ENCODE peak calls at places on chromosome 11, in nine cellular contexts. U is fibroblast of the aortic adventitia; P is CD8-positive, alpha-beta memory T cell; W is T-helper 22 cell; X is colonic mucosa; M is aorta; Q is foreskin fibroblast; T is A172; L is C1 segment of cervical spinal cord. Y is an unnamed sample.

GRCh38 chr11:118939948-118940598 is 14.3 kb upstream of the BCL9L start:
- DNase-seq in U (no peak), P (no peak), W (no peak), X (no peak), M (no peak), Q (no peak), T (no peak), L (no peak), Y (no peak)

GRCh38 chr11:74011360-74012071 is 2.6 kb upstream of the UCP3 start:
- DNase-seq in U (peak; percentile 29), P (no peak), W (peak; percentile 23), X (no peak), M (no peak), Q (peak; percentile 37), T (no peak), L (no peak), Y (no peak)

GRCh38 chr11:12131943-12132789 is 21.8 kb downstream of the MICAL2 start:
- DNase-seq in U (no peak), P (no peak), W (no peak), X (no peak), M (no peak), Q (no peak), T (no peak), L (no peak), Y (no peak)

GRCh38 chr11:63710476-63711217 is 29.3 kb downstream of the RTN3 start:
- DNase-seq in U (peak; percentile 93), P (no peak), W (no peak), X (peak; percentile 23), M (no peak), Q (peak; percentile 72), T (peak; percentile 70), L (no peak), Y (no peak)

GRCh38 chr11:74778581-74778980 is 29.9 kb downstream of the RNF169 start:
- DNase-seq in U (no peak), P (no peak), W (no peak), X (no peak), M (no peak), Q (no peak), T (no peak), L (no peak), Y (no peak)

GRCh38 chr11:60959445-60959844 is 7.5 kb upstream of the SLC15A3 start:
- DNase-seq in U (no peak), P (no peak), W (no peak), X (no peak), M (no peak), Q (peak; percentile 73), T (no peak), L (no peak), Y (no peak)

GRCh38 chr11:13663631-13664071 is 4.8 kb upstream of the FAR1 start:
- DNase-seq in U (peak; percentile 73), P (no peak), W (no peak), X (peak; percentile 53), M (no peak), Q (peak; percentile 67), T (peak; percentile 82), L (no peak), Y (no peak)

GRCh38 chr11:17443423-17443822 is 33.2 kb downstream of the ABCC8 start:
- DNase-seq in U (no peak), P (no peak), W (no peak), X (no peak), M (no peak), Q (peak; percentile 21), T (no peak), L (no peak), Y (no peak)

GRCh38 chr11:15206791-15207190 is 92.1 kb downstream of the INSC start:
- DNase-seq in U (no peak), P (no peak), W (no peak), X (no peak), M (no peak), Q (peak; percentile 40), T (no peak), L (no peak), Y (no peak)

GRCh38 chr11:16632295-16633200 is 105.9 kb upstream of the C11orf58 start:
- DNase-seq in U (no peak), P (no peak), W (no peak), X (no peak), M (peak; percentile 41), Q (no peak), T (peak; percentile 43), L (no peak), Y (no peak)

GRCh38 chr11:113507341-113507740 is 32.1 kb upstream of the DRD2 start:
- DNase-seq in U (no peak), P (no peak), W (no peak), X (no peak), M (no peak), Q (no peak), T (no peak), L (no peak), Y (no peak)

GRCh38 chr11:122120096-122120495 is 4.1 kb upstream of the BLID start:
- DNase-seq in U (no peak), P (no peak), W (no peak), X (no peak), M (no peak), Q (peak; percentile 36), T (no peak), L (no peak), Y (no peak)

GRCh38 chr11:70364745-70365535 is 33.4 kb upstream of the CTTN start:
- DNase-seq in U (no peak), P (peak; percentile 32), W (peak; percentile 2), X (no peak), M (no peak), Q (no peak), T (no peak), L (no peak), Y (no peak)

GRCh38 chr11:123187221-123187620 is 7.8 kb downstream of the CLMP start:
- DNase-seq in U (peak; percentile 39), P (no peak), W (no peak), X (no peak), M (no peak), Q (no peak), T (no peak), L (no peak), Y (no peak)

GRCh38 chr11:17570034-17570433 is 23.0 kb downstream of the OTOG start:
- DNase-seq in U (no peak), P (no peak), W (no peak), X (no peak), M (no peak), Q (no peak), T (no peak), L (no peak), Y (peak; percentile 49)

GRCh38 chr11:134541355-134541754 is 129.3 kb upstream of the B3GAT1 start:
- DNase-seq in U (no peak), P (no peak), W (no peak), X (no peak), M (peak; percentile 65), Q (no peak), T (no peak), L (no peak), Y (no peak)

GRCh38 chr11:10309163-10310093 is 4.6 kb downstream of the ADM start:
- DNase-seq in U (peak; percentile 92), P (no peak), W (no peak), X (peak; percentile 78), M (peak; percentile 87), Q (peak; percentile 79), T (peak; percentile 84), L (no peak), Y (no peak)

GRCh38 chr11:80103149-80103859 is 662.5 kb upstream of the TENM4 start:
- DNase-seq in U (peak; percentile 75), P (no peak), W (no peak), X (no peak), M (no peak), Q (peak; percentile 90), T (peak; percentile 96), L (no peak), Y (no peak)

GRCh38 chr11:8612522-8612921 is 18.5 kb upstream of the STK33 start:
- DNase-seq in U (no peak), P (no peak), W (no peak), X (no peak), M (no peak), Q (no peak), T (no peak), L (no peak), Y (no peak)

GRCh38 chr11:78801161-78801884 is 226.7 kb upstream of the NARS2 start:
- DNase-seq in U (peak; percentile 97), P (no peak), W (no peak), X (peak; percentile 50), M (no peak), Q (peak; percentile 95), T (no peak), L (no peak), Y (no peak)

GRCh38 chr11:115613986-115614625 is 109.9 kb upstream of the CADM1 start:
- DNase-seq in U (no peak), P (no peak), W (no peak), X (no peak), M (no peak), Q (peak; percentile 77), T (peak; percentile 47), L (no peak), Y (no peak)

GRCh38 chr11:14544611-14545010 is 24.4 kb upstream of the PSMA1 start:
- DNase-seq in U (peak; percentile 84), P (no peak), W (no peak), X (no peak), M (no peak), Q (peak; percentile 36), T (no peak), L (no peak), Y (no peak)

Y was measured in occipital lobe.